ENCODE peak calls at places on chromosomes 5 and 9, in five cellular contexts. One of them, this sample, is unnamed.

GRCh38 chr9:93143830-93144530 is 9.9 kb upstream of the NINJ1 start:
- DNase-seq in HCT116: no peak
- DNase-seq in K562: no peak
- DNase-seq in HepG2: no peak
- DNase-seq in GM23338: no peak
- DNase-seq in this sample: no peak

GRCh38 chr9:84151236-84151635 is 170.6 kb downstream of the RMI1 start:
- DNase-seq in GM23338: peak; percentile 82
- DNase-seq in K562: no peak
- DNase-seq in HCT116: no peak
- DNase-seq in HepG2: no peak
- DNase-seq in this sample: no peak

GRCh38 chr9:122325124-122325523 is 45.7 kb upstream of the PTGS1 start:
- DNase-seq in GM23338: no peak
- DNase-seq in K562: no peak
- DNase-seq in HCT116: no peak
- DNase-seq in HepG2: peak; percentile 79
- DNase-seq in this sample: no peak

GRCh38 chr9:72960446-72960845 is 7.6 kb upstream of the ALDH1A1 start:
- DNase-seq in GM23338: no peak
- DNase-seq in HepG2: no peak
- DNase-seq in HCT116: no peak
- DNase-seq in K562: no peak
- DNase-seq in this sample: no peak

GRCh38 chr5:78545406-78545805 is 103.2 kb downstream of the LHFPL2 start:
- DNase-seq in K562: no peak
- DNase-seq in GM23338: no peak
- DNase-seq in HepG2: no peak
- DNase-seq in HCT116: no peak
- DNase-seq in this sample: no peak

GRCh38 chr9:118647331-118647730 is 721.9 kb downstream of the BRINP1 start:
- DNase-seq in HCT116: no peak
- DNase-seq in K562: no peak
- DNase-seq in HepG2: no peak
- DNase-seq in GM23338: no peak
- DNase-seq in this sample: no peak

GRCh38 chr5:17094830-17095229 is 122.6 kb upstream of the BASP1 start:
- DNase-seq in GM23338: no peak
- DNase-seq in HepG2: no peak
- DNase-seq in HCT116: no peak
- DNase-seq in K562: no peak
- DNase-seq in this sample: no peak

GRCh38 chr5:95669540-95669939 is 13.3 kb downstream of the SPATA9 start:
- DNase-seq in GM23338: no peak
- DNase-seq in K562: no peak
- DNase-seq in HepG2: no peak
- DNase-seq in HCT116: no peak
- DNase-seq in this sample: no peak

GRCh38 chr5:139962445-139962844 is 80.7 kb downstream of the NRG2 start:
- DNase-seq in HCT116: no peak
- DNase-seq in GM23338: no peak
- DNase-seq in K562: no peak
- DNase-seq in HepG2: no peak
- DNase-seq in this sample: no peak

GRCh38 chr5:39209924-39210323 is 9.4 kb downstream of the FYB1 start:
- DNase-seq in HCT116: no peak
- DNase-seq in HepG2: no peak
- DNase-seq in GM23338: no peak
- DNase-seq in K562: no peak
- DNase-seq in this sample: no peak

GRCh38 chr5:33824516-33825195 is 67.1 kb downstream of the ADAMTS12 start:
- DNase-seq in HCT116: no peak
- DNase-seq in HepG2: no peak
- DNase-seq in K562: no peak
- DNase-seq in GM23338: no peak
- DNase-seq in this sample: peak; percentile 87

GRCh38 chr5:167049043-167049663 is 1242.3 kb upstream of the WWC1 start:
- DNase-seq in HepG2: peak; percentile 21
- DNase-seq in HCT116: peak; percentile 0
- DNase-seq in GM23338: peak; percentile 75
- DNase-seq in K562: peak; percentile 20
- DNase-seq in this sample: peak; percentile 15

GRCh38 chr5:89504051-89504450 is 621.1 kb upstream of the MEF2C start:
- DNase-seq in HepG2: no peak
- DNase-seq in GM23338: no peak
- DNase-seq in K562: no peak
- DNase-seq in HCT116: no peak
- DNase-seq in this sample: no peak

GRCh38 chr5:153594785-153595184 is 104.3 kb downstream of the GRIA1 start:
- DNase-seq in HepG2: no peak
- DNase-seq in GM23338: no peak
- DNase-seq in K562: no peak
- DNase-seq in HCT116: no peak
- DNase-seq in this sample: no peak

GRCh38 chr9:7777776-7778175 is 21.8 kb downstream of the DMAC1 start:
- DNase-seq in HCT116: no peak
- DNase-seq in HepG2: no peak
- DNase-seq in K562: no peak
- DNase-seq in GM23338: no peak
- DNase-seq in this sample: no peak

GRCh38 chr5:72392326-72392733 is 72.2 kb downstream of the PTCD2 start:
- DNase-seq in HepG2: no peak
- DNase-seq in GM23338: no peak
- DNase-seq in HCT116: no peak
- DNase-seq in K562: no peak
- DNase-seq in this sample: no peak

GRCh38 chr5:6875376-6875775 is 162.1 kb downstream of the TENT4A start:
- DNase-seq in GM23338: no peak
- DNase-seq in HepG2: no peak
- DNase-seq in HCT116: no peak
- DNase-seq in K562: no peak
- DNase-seq in this sample: no peak

DNA sequence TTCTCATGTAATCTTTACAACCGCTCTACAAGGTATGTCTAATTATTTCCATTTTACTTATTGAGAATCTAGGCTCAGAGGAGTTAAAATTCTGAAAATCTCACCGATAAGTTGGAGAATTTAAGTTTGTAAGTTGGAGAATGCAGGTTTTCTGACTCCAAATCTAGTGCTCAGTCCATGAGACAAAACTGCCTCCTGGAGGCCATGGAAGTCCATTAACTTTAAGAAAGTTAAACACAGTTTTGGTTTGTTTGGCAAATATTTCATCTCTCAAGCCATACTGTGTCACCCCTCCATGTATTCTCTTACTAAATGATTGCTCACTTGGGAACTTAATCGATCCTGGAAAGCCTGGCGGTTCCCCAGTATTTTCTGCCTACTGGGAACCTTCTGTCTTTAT is 52.6 kb downstream of the INIP start:
- DNase-seq in HCT116: no peak
- DNase-seq in HepG2: no peak
- DNase-seq in GM23338: no peak
- DNase-seq in K562: no peak
- DNase-seq in this sample: no peak
- TF ChIP-seq REST in HCT116: no peak
- TF ChIP-seq REST in HepG2: no peak
- TF ChIP-seq REST in GM23338: no peak
- TF ChIP-seq REST in K562: no peak
- TF ChIP-seq REST in this sample: no peak

GRCh38 chr9:91276513-91276912 is 85.2 kb downstream of the AUH start:
- DNase-seq in HCT116: no peak
- DNase-seq in K562: no peak
- DNase-seq in GM23338: no peak
- DNase-seq in HepG2: no peak
- DNase-seq in this sample: no peak

GRCh38 chr9:91279296-91280204 is 82.2 kb downstream of the AUH start:
- DNase-seq in GM23338: peak; percentile 34
- DNase-seq in K562: no peak
- DNase-seq in HepG2: no peak
- DNase-seq in HCT116: no peak
- DNase-seq in this sample: no peak

GRCh38 chr9:91285729-91286353 is 75.9 kb downstream of the AUH start:
- DNase-seq in GM23338: no peak
- DNase-seq in K562: no peak
- DNase-seq in HCT116: no peak
- DNase-seq in HepG2: no peak
- DNase-seq in this sample: no peak

DNA sequence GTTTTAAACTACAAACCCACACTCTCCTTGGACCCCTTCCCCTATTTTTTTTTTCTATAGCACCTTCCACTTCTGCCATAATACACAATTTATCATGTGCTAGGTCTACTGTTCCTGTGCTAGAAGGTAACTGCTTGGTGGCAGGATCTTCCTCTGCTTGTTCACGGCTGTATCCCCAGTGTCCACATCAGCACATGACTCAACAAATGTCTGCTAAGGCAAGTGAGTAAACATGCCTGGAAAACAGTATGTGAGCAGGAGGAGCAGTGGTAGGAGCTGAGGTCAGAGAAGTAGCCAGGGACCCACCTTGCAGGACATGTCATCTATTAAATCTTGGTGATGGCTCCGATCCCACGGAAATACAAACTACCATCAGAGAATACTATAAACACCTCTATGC is 79.4 kb downstream of the AUH start:
- DNase-seq in HepG2: peak; percentile 3
- DNase-seq in GM23338: no peak
- DNase-seq in HCT116: no peak
- DNase-seq in K562: no peak
- DNase-seq in this sample: no peak
- TF ChIP-seq REST in HepG2: no peak
- TF ChIP-seq REST in GM23338: no peak
- TF ChIP-seq REST in HCT116: no peak
- TF ChIP-seq REST in K562: no peak
- TF ChIP-seq REST in this sample: no peak

GRCh38 chr9:129406278-129407225 is 214.3 kb downstream of the C9orf50 start:
- DNase-seq in HepG2: no peak
- DNase-seq in GM23338: peak; percentile 40
- DNase-seq in HCT116: peak; percentile 73
- DNase-seq in K562: peak; percentile 96
- DNase-seq in this sample: peak; percentile 13

GRCh38 chr9:129405831-129406220 is 215.1 kb downstream of the C9orf50 start:
- DNase-seq in HCT116: no peak
- DNase-seq in K562: no peak
- DNase-seq in HepG2: no peak
- DNase-seq in GM23338: no peak
- DNase-seq in this sample: no peak

GRCh38 chr9:129405089-129405830 is 215.6 kb downstream of the C9orf50 start:
- DNase-seq in HepG2: peak; percentile 47
- DNase-seq in HCT116: no peak
- DNase-seq in GM23338: no peak
- DNase-seq in K562: no peak
- DNase-seq in this sample: no peak

GRCh38 chr9:129408535-129409215 is 212.2 kb downstream of the C9orf50 start:
- DNase-seq in GM23338: no peak
- DNase-seq in K562: no peak
- DNase-seq in HepG2: no peak
- DNase-seq in HCT116: no peak
- DNase-seq in this sample: no peak

GRCh38 chr9:129407905-129408452 is 212.9 kb downstream of the C9orf50 start:
- DNase-seq in GM23338: no peak
- DNase-seq in K562: no peak
- DNase-seq in HepG2: no peak
- DNase-seq in HCT116: no peak
- DNase-seq in this sample: no peak
- TF ChIP-seq REST in GM23338: no peak
- TF ChIP-seq REST in K562: no peak
- TF ChIP-seq REST in HepG2: no peak
- TF ChIP-seq REST in HCT116: no peak
- TF ChIP-seq REST in this sample: no peak

DNA sequence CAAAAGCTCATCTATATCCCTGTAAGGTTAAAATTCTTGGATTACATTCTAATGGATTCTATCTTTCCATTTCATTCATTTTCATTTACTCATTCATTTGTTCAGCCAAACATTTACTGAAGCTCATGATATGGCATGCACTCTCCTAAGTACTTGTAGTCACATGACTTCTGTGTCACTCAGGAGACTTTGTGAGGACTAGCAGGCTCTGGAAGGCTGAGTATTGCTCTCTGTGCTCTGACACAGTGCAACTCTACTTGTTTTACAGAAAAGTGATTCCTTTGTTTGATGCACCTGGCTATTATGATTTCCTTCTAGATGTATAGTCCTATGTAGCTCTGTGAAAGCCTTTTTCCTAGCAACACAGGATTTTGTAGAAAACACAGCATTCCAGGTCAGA is 53.0 kb downstream of the YIPF5 start:
- DNase-seq in HCT116: no peak
- DNase-seq in HepG2: no peak
- DNase-seq in GM23338: no peak
- DNase-seq in K562: no peak
- DNase-seq in this sample: no peak
- TF ChIP-seq REST in HCT116: no peak
- TF ChIP-seq REST in HepG2: no peak
- TF ChIP-seq REST in GM23338: no peak
- TF ChIP-seq REST in K562: no peak
- TF ChIP-seq REST in this sample: no peak

GRCh38 chr5:14464661-14465060 is 116.9 kb upstream of the OTULINL start:
- DNase-seq in GM23338: no peak
- DNase-seq in HepG2: no peak
- DNase-seq in HCT116: no peak
- DNase-seq in K562: no peak
- DNase-seq in this sample: no peak

GRCh38 chr5:14464101-14464500 is 117.5 kb upstream of the OTULINL start:
- DNase-seq in K562: no peak
- DNase-seq in GM23338: no peak
- DNase-seq in HepG2: no peak
- DNase-seq in HCT116: no peak
- DNase-seq in this sample: peak; percentile 3

GRCh38 chr5:14462681-14463080 is 118.9 kb upstream of the OTULINL start:
- DNase-seq in GM23338: no peak
- DNase-seq in K562: no peak
- DNase-seq in HCT116: no peak
- DNase-seq in HepG2: no peak
- DNase-seq in this sample: no peak

GRCh38 chr5:14465086-14465485 is 116.5 kb upstream of the OTULINL start:
- DNase-seq in HCT116: no peak
- DNase-seq in GM23338: no peak
- DNase-seq in K562: no peak
- DNase-seq in HepG2: no peak
- DNase-seq in this sample: no peak

GRCh38 chr5:14463629-14464028 is 118.0 kb upstream of the OTULINL start:
- DNase-seq in GM23338: no peak
- DNase-seq in K562: no peak
- DNase-seq in HCT116: no peak
- DNase-seq in HepG2: no peak
- DNase-seq in this sample: peak; percentile 72
- TF ChIP-seq REST in GM23338: no peak
- TF ChIP-seq REST in K562: no peak
- TF ChIP-seq REST in HCT116: no peak
- TF ChIP-seq REST in HepG2: no peak
- TF ChIP-seq REST in this sample: no peak